ENCODE peak calls at places on chromosome 10, in seven cellular contexts. One of them, this sample, is unnamed.

GRCh38 chr10:61628875-61629513 is 33.7 kb upstream of the CABCOCO1 start:
- DNase-seq in Right ventricle myocardium inferior: no peak
- DNase-seq in Panc1: peak; percentile 74
- DNase-seq in naive thymus-derived CD8-positive, alpha-beta T cell: no peak
- DNase-seq in NCI-H460: peak; percentile 73
- DNase-seq in NCI-H1436: no peak
- DNase-seq in AG08395: peak; percentile 74
- DNase-seq in this sample: no peak

GRCh38 chr10:48550071-48550691 is 54.7 kb downstream of the ARHGAP22 start:
- DNase-seq in Right ventricle myocardium inferior: no peak
- DNase-seq in Panc1: no peak
- DNase-seq in naive thymus-derived CD8-positive, alpha-beta T cell: no peak
- DNase-seq in NCI-H460: no peak
- DNase-seq in NCI-H1436: no peak
- DNase-seq in AG08395: no peak
- DNase-seq in this sample: no peak

GRCh38 chr10:48733329-48733728 is 48.7 kb downstream of the WDFY4 start:
- DNase-seq in Right ventricle myocardium inferior: no peak
- DNase-seq in Panc1: no peak
- DNase-seq in naive thymus-derived CD8-positive, alpha-beta T cell: no peak
- DNase-seq in NCI-H460: no peak
- DNase-seq in NCI-H1436: no peak
- DNase-seq in AG08395: no peak
- DNase-seq in this sample: no peak

GRCh38 chr10:110171032-110171431 is 36.4 kb upstream of the MXI1 start:
- DNase-seq in Right ventricle myocardium inferior: no peak
- DNase-seq in Panc1: no peak
- DNase-seq in naive thymus-derived CD8-positive, alpha-beta T cell: no peak
- DNase-seq in NCI-H460: no peak
- DNase-seq in NCI-H1436: no peak
- DNase-seq in AG08395: no peak
- DNase-seq in this sample: no peak

GRCh38 chr10:57338823-57339558 is 928.7 kb downstream of the IPMK start:
- DNase-seq in Right ventricle myocardium inferior: no peak
- DNase-seq in Panc1: peak; percentile 17
- DNase-seq in naive thymus-derived CD8-positive, alpha-beta T cell: no peak
- DNase-seq in NCI-H460: peak; percentile 33
- DNase-seq in NCI-H1436: peak; percentile 10
- DNase-seq in AG08395: peak; percentile 33
- DNase-seq in this sample: no peak

GRCh38 chr10:99850041-99850766 is 67.8 kb downstream of the ABCC2 start:
- DNase-seq in Right ventricle myocardium inferior: no peak
- DNase-seq in Panc1: no peak
- DNase-seq in naive thymus-derived CD8-positive, alpha-beta T cell: no peak
- DNase-seq in NCI-H460: no peak
- DNase-seq in NCI-H1436: no peak
- DNase-seq in AG08395: no peak
- DNase-seq in this sample: no peak

GRCh38 chr10:98363188-98363587 is 51.8 kb downstream of the PYROXD2 start:
- DNase-seq in Right ventricle myocardium inferior: no peak
- DNase-seq in Panc1: no peak
- DNase-seq in naive thymus-derived CD8-positive, alpha-beta T cell: no peak
- DNase-seq in NCI-H460: no peak
- DNase-seq in NCI-H1436: no peak
- DNase-seq in AG08395: no peak
- DNase-seq in this sample: no peak

GRCh38 chr10:12890958-12891357 is 110.6 kb downstream of the CCDC3 start:
- DNase-seq in Right ventricle myocardium inferior: no peak
- DNase-seq in Panc1: no peak
- DNase-seq in naive thymus-derived CD8-positive, alpha-beta T cell: no peak
- DNase-seq in NCI-H460: no peak
- DNase-seq in NCI-H1436: no peak
- DNase-seq in AG08395: no peak
- DNase-seq in this sample: no peak

GRCh38 chr10:92486637-92487036 is 87.3 kb downstream of the IDE start:
- DNase-seq in Right ventricle myocardium inferior: no peak
- DNase-seq in Panc1: no peak
- DNase-seq in naive thymus-derived CD8-positive, alpha-beta T cell: no peak
- DNase-seq in NCI-H460: no peak
- DNase-seq in NCI-H1436: no peak
- DNase-seq in AG08395: no peak
- DNase-seq in this sample: no peak

GRCh38 chr10:103589074-103589630 is 95.6 kb downstream of the NEURL1 start:
- DNase-seq in Right ventricle myocardium inferior: no peak
- DNase-seq in Panc1: no peak
- DNase-seq in naive thymus-derived CD8-positive, alpha-beta T cell: no peak
- DNase-seq in NCI-H460: no peak
- DNase-seq in NCI-H1436: no peak
- DNase-seq in AG08395: no peak
- DNase-seq in this sample: no peak